ENCODE peak calls at places on chromosomes 11 and 22, in six cellular contexts. Q is osteoblast, Z is brain microvascular endothelial cell, M is psoas muscle, K is thyroid gland, J is endodermal cell. Y is an unnamed sample.

GRCh38 chr11:31050061-31050790 is 319.3 kb downstream of the DCDC1 start:
- DNase-seq in Q (no peak), Z (no peak), M (no peak), K (no peak), J (peak; percentile 84), Y (no peak)

GRCh38 chr22:46686221-46686872 is 51.7 kb downstream of the CERK start:
- DNase-seq in Q (no peak), Z (no peak), M (no peak), K (no peak), J (no peak), Y (no peak)

GRCh38 chr11:83087035-83087434 is 15.3 kb upstream of the RAB30 start:
- DNase-seq in Q (no peak), Z (no peak), M (no peak), K (no peak), J (no peak), Y (no peak)

GRCh38 chr11:41947392-41947791 is 487.9 kb upstream of the LRRC4C start:
- DNase-seq in Q (no peak), Z (no peak), M (no peak), K (no peak), J (no peak), Y (no peak)

GRCh38 chr11:117752721-117753237 is 44.2 kb downstream of the DSCAML1 start:
- DNase-seq in Q (no peak), Z (no peak), M (no peak), K (no peak), J (no peak), Y (no peak)

GRCh38 chr22:25449781-25450317 is 114.6 kb upstream of the GRK3 start:
- DNase-seq in Q (no peak), Z (no peak), M (no peak), K (no peak), J (no peak), Y (no peak)

GRCh38 chr22:40313007-40313406 is 33.3 kb upstream of the ADSL start:
- DNase-seq in Q (no peak), Z (no peak), M (no peak), K (no peak), J (peak; percentile 0), Y (no peak)

GRCh38 chr22:28341001-28341400 is 338.6 kb downstream of the TTC28 start:
- DNase-seq in Q (peak; percentile 56), Z (no peak), M (no peak), K (no peak), J (no peak), Y (no peak)

GRCh38 chr11:114440121-114440860 is 1.0 kb downstream of the REXO2 start:
- DNase-seq in Q (peak; percentile 72), Z (no peak), M (no peak), K (no peak), J (no peak), Y (no peak)

GRCh38 chr11:2575611-2576051 is 124.2 kb downstream of the KCNQ1OT1 start:
- DNase-seq in Q (peak; percentile 48), Z (no peak), M (no peak), K (peak; percentile 2), J (no peak), Y (no peak)
- H3K27me3 ChIP-seq in Q (no peaks in the 10 kb centered on the region), Z (no peaks in the 10 kb centered on the region), M (no peaks in the 10 kb centered on the region), K (no peaks in the 10 kb centered on the region), J (peaks cover 6% of the 10 kb centered on the region), Y (no peaks in the 10 kb centered on the region)

DNA sequence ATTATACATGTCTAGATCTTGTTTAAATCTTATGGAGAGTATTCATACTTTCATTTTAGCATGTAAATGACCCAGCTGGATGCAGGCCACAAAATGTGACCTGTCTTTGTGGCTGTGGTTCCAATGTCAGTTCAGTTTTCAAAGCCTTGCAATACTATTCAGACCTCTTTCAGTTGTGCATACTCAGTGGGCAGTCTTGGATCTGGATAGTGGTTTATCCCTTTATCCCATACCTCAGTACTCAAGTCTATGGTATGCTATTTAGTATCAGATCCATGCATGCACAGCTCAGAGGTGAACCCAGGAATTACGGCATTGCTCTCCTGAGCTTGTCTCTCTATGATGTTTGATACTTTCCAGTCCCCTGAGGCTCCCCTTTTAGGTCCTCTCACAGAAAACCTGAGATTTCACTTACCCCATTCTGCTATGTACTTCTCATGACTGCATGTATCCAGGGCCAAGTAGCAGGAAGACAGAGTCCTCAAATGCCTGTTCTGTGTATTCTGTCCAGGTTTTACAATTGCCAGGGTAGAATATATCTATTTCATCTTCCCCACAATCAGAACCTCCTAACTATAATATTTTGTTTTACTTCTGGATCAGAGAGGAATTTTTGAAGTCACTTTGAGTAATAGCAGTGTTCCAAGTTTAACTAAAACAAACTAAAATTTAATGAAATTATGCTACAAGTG is 6.9 kb upstream of the P4HA3 start:
- DNase-seq in Q (no peak), Z (peak; percentile 64), M (no peak), K (no peak), J (no peak), Y (no peak)
- TF ChIP-seq CTCF in Q (no peak), Z (peak; percentile 40), M (no peak), K (no peak), J (no peak), Y (peak; percentile 13)

GRCh38 chr11:61524446-61524845 is 15.9 kb downstream of the LRRC10B start:
- DNase-seq in Q (no peak), Z (no peak), M (no peak), K (no peak), J (no peak), Y (no peak)
- H3K27me3 ChIP-seq in Q (peaks cover 20% of the 10 kb centered on the region), Z (peaks cover 23% of the 10 kb centered on the region), M (peaks cover 3% of the 10 kb centered on the region), K (no peaks in the 10 kb centered on the region), J (no peaks in the 10 kb centered on the region), Y (peaks cover 25% of the 10 kb centered on the region)

GRCh38 chr11:61027141-61027840 is 55.8 kb downstream of the CD6 start:
- DNase-seq in Q (no peak), Z (no peak), M (no peak), K (no peak), J (no peak), Y (no peak)

GRCh38 chr11:61023086-61024035 is 51.9 kb downstream of the CD6 start:
- DNase-seq in Q (no peak), Z (no peak), M (no peak), K (no peak), J (no peak), Y (no peak)

GRCh38 chr11:61025819-61026120 is 54.3 kb downstream of the CD6 start:
- DNase-seq in Q (no peak), Z (no peak), M (no peak), K (no peak), J (no peak), Y (no peak)

GRCh38 chr11:61026121-61027031 is 54.9 kb downstream of the CD6 start:
- DNase-seq in Q (no peak), Z (no peak), M (no peak), K (no peak), J (no peak), Y (no peak)

DNA sequence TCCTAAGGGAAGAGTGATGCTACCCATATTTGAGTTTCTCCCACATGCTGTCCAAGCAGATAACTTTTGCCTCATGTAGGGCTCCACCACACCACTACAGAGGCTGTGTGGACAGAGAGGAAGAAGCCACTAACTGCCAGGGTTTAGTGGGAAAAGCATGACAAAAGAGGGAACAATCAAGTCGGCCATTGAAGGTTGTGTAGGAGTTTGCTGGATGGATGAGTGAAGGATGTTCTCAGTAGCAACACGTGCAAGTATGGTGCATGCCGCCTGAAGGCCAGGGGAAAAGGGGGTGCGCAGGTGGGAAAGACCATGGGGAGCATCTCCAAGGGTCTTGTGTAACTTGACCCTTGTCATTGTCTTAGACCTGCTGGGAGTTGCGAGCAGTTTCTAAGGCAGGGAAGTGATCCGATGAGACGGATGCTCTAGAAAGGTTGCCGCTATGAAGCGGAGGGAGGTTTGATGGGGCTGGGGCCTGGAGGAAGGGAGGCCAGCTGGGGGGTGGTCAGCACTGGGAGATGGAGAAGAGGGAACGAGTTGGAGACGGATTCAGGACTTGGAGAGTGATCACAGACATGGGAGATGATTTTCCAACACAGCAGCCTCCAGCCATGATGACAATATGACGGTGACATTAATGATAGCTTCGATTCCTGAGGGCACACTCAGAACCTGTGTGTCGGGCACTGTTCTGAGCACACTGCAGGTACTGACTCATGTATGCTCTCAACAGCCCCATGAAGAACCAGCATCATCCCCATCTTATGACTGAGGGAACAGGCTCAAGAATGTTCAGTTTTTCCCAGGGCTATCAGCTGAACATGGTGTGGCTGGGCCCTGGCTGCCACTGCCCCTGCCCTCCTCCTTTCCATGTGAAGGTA is 53.7 kb downstream of the CD6 start:
- DNase-seq in Q (no peak), Z (no peak), M (no peak), K (no peak), J (no peak), Y (no peak)
- TF ChIP-seq CTCF in Q (no peak), Z (no peak), M (no peak), K (no peak), J (no peak), Y (no peak)